ENCODE peak calls at places on chromosome 17, in four cellular contexts. M is thyroid gland, S is A549, R is testis. H is an unnamed sample.

GRCh38 chr17:35046740-35047283 is 16.7 kb downstream of the RFFL start:
- DNase-seq in S (no peak), M (no peak), R (no peak), H (no peak)

GRCh38 chr17:65794572-65794971 is 233.1 kb upstream of the AXIN2 start:
- DNase-seq in S (peak; percentile 49), R (no peak), M (no peak), H (no peak)

GRCh38 chr17:3845361-3845753 is 689 bp downstream of the NCBP3 start:
- DNase-seq in M (peak; percentile 33), S (peak; percentile 53), R (peak; percentile 47), H (no peak)

GRCh38 chr17:3035256-3035967 is 28.0 kb downstream of the OR1D5 start:
- DNase-seq in M (no peak), R (no peak), S (no peak), H (no peak)

GRCh38 chr17:79826210-79826680 is 13.0 kb downstream of the CBX4 start:
- DNase-seq in R (no peak), M (no peak), S (no peak), H (no peak)

GRCh38 chr17:39782481-39782880 is 44.7 kb downstream of the GRB7 start:
- DNase-seq in R (no peak), S (no peak), M (no peak), H (no peak)

GRCh38 chr17:78924481-78925151 is 571 bp downstream of the TIMP2 start:
- DNase-seq in S (no peak), R (no peak), M (peak; percentile 22), H (no peak)

GRCh38 chr17:57785032-57785431 is 39.9 kb upstream of the CCDC182 start:
- DNase-seq in M (no peak), S (no peak), R (no peak), H (no peak)

GRCh38 chr17:83200746-83201145 is 121.3 kb downstream of the METRNL start:
- DNase-seq in R (peak; percentile 11), M (no peak), S (no peak), H (no peak)

GRCh38 chr17:82590881-82591539 is 57.2 kb downstream of the WDR45B start:
- DNase-seq in M (no peak), R (no peak), S (no peak), H (no peak)

GRCh38 chr17:68085751-68086445 is 50.4 kb downstream of the KPNA2 start:
- DNase-seq in M (no peak), R (no peak), S (no peak), H (no peak)

GRCh38 chr17:31715436-31715835 is 143.6 kb downstream of the COPRS start:
- DNase-seq in M (no peak), R (no peak), S (no peak), H (no peak)

GRCh38 chr17:19979917-19980770 is 2.5 kb upstream of the AKAP10 start:
- DNase-seq in S (no peak), R (peak; percentile 50), M (no peak), H (no peak)

GRCh38 chr17:9862191-9862590 is 36.5 kb downstream of the GLP2R start:
- DNase-seq in R (no peak), M (no peak), S (no peak), H (no peak)

GRCh38 chr17:20961551-20961950 is 81.3 kb downstream of the USP22 start:
- DNase-seq in S (no peak), R (no peak), M (no peak), H (no peak)

GRCh38 chr17:44205962-44206824 is 6.5 kb upstream of the ATXN7L3 start:
- DNase-seq in M (no peak), R (no peak), S (no peak), H (no peak)

GRCh38 chr17:66459811-66460270 is 157.4 kb downstream of the PRKCA start:
- DNase-seq in R (peak; percentile 36), M (no peak), S (peak; percentile 94), H (no peak)

GRCh38 chr17:76240461-76241204 is at the start of gene RNF157:
- DNase-seq in M (peak; percentile 62), S (peak; percentile 81), R (peak; percentile 76), H (peak; percentile 32)

GRCh38 chr17:34110315-34110714 is 144.8 kb upstream of the CCL2 start:
- DNase-seq in S (no peak), R (no peak), M (no peak), H (no peak)

GRCh38 chr17:78132767-78133178 is 2.2 kb downstream of the TMC8 start:
- DNase-seq in S (no peak), R (no peak), M (no peak), H (no peak)

GRCh38 chr17:78348055-78348745 is 11.7 kb downstream of the SOCS3 start:
- DNase-seq in R (no peak), S (no peak), M (no peak), H (no peak)

GRCh38 chr17:60079401-60079861 is 710 bp upstream of the HEATR6 start:
- DNase-seq in R (no peak), S (peak; percentile 26), M (no peak), H (no peak)

GRCh38 chr17:66900126-66901010 is 64.1 kb upstream of the CACNG4 start:
- DNase-seq in R (no peak), M (no peak), S (peak; percentile 32), H (no peak)

GRCh38 chr17:79792984-79793923 is 3.6 kb downstream of the CBX8 start:
- DNase-seq in R (no peak), M (no peak), S (peak; percentile 85), H (no peak)

GRCh38 chr17:45961206-45961605 is 37.8 kb upstream of the STH start:
- DNase-seq in R (no peak), M (no peak), S (no peak), H (no peak)

GRCh38 chr17:40038882-40039513 is 15.2 kb downstream of the MED24 start:
- DNase-seq in S (peak; percentile 56), R (peak; percentile 73), M (peak; percentile 81), H (peak; percentile 81)

GRCh38 chr17:80169784-80170500 is at the start of gene CARD14:
- DNase-seq in S (no peak), R (no peak), M (peak; percentile 29), H (peak; percentile 86)

GRCh38 chr17:82528484-82529265 is 9.1 kb downstream of the FOXK2 start:
- DNase-seq in S (peak; percentile 82), R (peak; percentile 87), M (peak; percentile 88), H (peak; percentile 86)

GRCh38 chr17:34452769-34453168 is 89.7 kb upstream of the CCL1 start:
- DNase-seq in M (no peak), S (no peak), R (no peak), H (no peak)

GRCh38 chr17:76643553-76644148 is at the start of gene ST6GALNAC1:
- DNase-seq in S (no peak), R (peak; percentile 67), M (no peak), H (peak; percentile 72)

GRCh38 chr17:10616502-10617119 is 40.5 kb downstream of the MYH3 start:
- DNase-seq in R (peak; percentile 93), M (peak; percentile 81), S (peak; percentile 91), H (peak; percentile 74)

GRCh38 chr17:17151055-17151454 is 55.1 kb downstream of the PLD6 start:
- DNase-seq in R (no peak), S (peak; percentile 44), M (no peak), H (no peak)
- H3K27ac ChIP-seq in R (no peak overlapping the region), S (peak overlapping the region; percentile 72), M (peak overlapping the region; percentile 3), H (no peak overlapping the region)

GRCh38 chr17:69218986-69219385 is 9.6 kb downstream of the ABCA10 start:
- DNase-seq in S (no peak), R (no peak), M (no peak), H (no peak)

GRCh38 chr17:69208640-69209039 is 20.0 kb downstream of the ABCA10 start:
- DNase-seq in R (no peak), S (no peak), M (no peak), H (no peak)

DNA sequence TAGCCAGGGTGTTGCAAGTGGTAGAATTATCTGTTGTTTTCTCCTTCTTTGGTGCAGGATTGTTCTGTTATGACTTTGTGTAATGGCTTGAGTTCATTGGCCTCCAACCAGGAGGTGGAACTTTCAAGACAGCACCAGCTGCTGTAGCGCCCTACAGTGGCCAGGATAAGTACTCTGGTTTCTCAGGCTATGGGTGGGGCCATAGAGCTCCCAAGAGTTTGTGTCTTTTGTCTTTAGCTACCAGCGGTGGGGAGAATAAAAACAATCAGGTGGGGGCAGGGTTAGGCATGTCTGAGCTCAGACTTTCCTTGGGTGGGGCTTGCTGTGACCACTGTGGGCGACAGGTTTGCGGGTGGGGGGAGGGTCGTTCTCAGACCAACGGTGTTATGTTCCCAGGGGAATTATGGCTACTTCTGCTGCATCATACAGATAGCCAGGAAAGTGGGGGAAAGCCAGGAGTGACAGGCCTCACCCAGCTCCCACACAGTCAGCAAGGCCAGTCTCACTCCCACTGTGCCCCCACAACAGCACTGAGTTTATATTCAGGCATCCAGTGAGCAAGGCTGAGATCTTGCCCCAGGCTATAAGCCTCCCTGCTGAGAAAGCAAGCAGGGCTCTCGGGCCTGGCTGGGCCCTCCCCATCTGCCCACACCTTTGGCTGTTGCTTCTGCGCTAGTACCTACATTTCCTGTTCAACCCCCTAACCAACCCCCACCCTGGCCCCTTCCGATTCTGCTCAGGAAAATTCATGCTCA is 15.4 kb downstream of the ABCA10 start:
- DNase-seq in R (no peak), M (no peak), S (no peak), H (no peak)
- TF ChIP-seq CTCF in R (no peak), M (no peak), S (no peak), H (no peak)

DNA sequence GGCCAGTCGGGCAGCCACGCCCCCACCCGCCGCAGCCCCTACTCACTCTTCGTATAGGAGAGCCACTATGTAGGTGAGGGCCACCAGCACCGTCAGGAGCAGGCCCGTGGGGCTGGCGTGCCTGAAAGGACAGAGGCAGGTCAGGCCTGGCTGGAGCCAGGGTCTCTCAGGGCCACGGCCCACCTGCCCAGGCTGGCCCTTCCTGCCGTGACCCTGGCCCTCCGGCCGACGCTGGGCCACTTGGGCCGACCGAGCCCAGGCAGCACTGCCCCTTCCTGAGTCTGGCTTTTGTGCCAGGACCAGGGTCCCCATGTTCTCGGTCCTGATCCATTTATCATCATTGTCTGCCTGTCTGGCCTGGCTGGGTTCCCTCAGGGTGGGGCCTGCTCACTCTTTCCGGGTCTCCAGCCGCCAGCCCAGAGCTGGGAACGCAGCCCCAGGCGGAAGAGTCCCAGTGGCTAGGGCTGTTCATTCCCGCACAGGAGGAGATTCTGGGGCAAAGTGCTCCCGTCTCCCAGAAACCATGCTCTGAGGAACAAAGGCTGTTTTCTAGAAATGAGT is 10.1 kb upstream of the RASD1 start:
- DNase-seq in R (no peak), S (no peak), M (no peak), H (no peak)
- H3K27ac ChIP-seq in R (no peak overlapping the region), S (no peak overlapping the region), M (no peak overlapping the region), H (peak overlapping the region; percentile 58)

GRCh38 chr17:916315-916714 is 63.3 kb downstream of the NXN start:
- DNase-seq in R (no peak), S (no peak), M (no peak), H (no peak)
- TF ChIP-seq CTCF in R (no peak), S (no peak), M (no peak), H (no peak)

H was measured in prostate gland.